ENCODE peak calls at places on chromosomes 6 and 20, in seven cellular contexts. I is GM20000; E is sigmoid colon; U is glutamatergic neuron; T is CD8-positive, alpha-beta T cell; H is ascending aorta; B is CD4-positive, alpha-beta T cell. G is an unnamed sample.

GRCh38 chr20:43590036-43590391 is 723 bp upstream of the IFT52 start:
- DNase-seq in T (no peak), U (no peak), I (peak), H (no peak), B (no peak), E (peak), G (peak)

GRCh38 chr6:159041181-159041580 is 3.6 kb downstream of the TAGAP start:
- DNase-seq in I (no peak), B (no peak), U (no peak), E (no peak), T (no peak), H (no peak), G (no peak)

GRCh38 chr20:58778774-58779173 is 71.9 kb downstream of the GNAS-AS1 start:
- DNase-seq in E (no peak), T (no peak), I (no peak), U (no peak), B (no peak), H (no peak), G (no peak)

GRCh38 chr6:140346461-140346860 is 972.0 kb upstream of the CITED2 start:
- DNase-seq in T (no peak), E (no peak), U (no peak), B (no peak), H (no peak), I (no peak), G (no peak)

GRCh38 chr6:132972254-132972653 is 157.9 kb downstream of the RPS12 start:
- DNase-seq in H (no peak), T (no peak), U (no peak), B (no peak), E (no peak), I (no peak), G (no peak)

GRCh38 chr6:41257369-41258195 is 28.9 kb downstream of the TREM1 start:
- DNase-seq in H (no peak), B (no peak), E (peak), U (no peak), I (no peak), T (no peak), G (no peak)

GRCh38 chr20:20018366-20018765 is 1.2 kb downstream of the NAA20 start:
- DNase-seq in B (no peak), E (no peak), T (no peak), H (no peak), U (no peak), I (no peak), G (no peak)

GRCh38 chr20:34473262-34473883 is 42.8 kb upstream of the DYNLRB1 start:
- DNase-seq in I (peak), B (no peak), U (peak), T (no peak), E (no peak), H (no peak), G (peak)

GRCh38 chr6:158648682-158649131 is 1.1 kb upstream of the SYTL3 start:
- DNase-seq in E (peak), B (no peak), I (peak), H (peak), U (no peak), T (no peak), G (no peak)

GRCh38 chr20:6348908-6349307 is 226.1 kb upstream of the FERMT1 start:
- DNase-seq in I (no peak), E (no peak), B (no peak), T (no peak), H (no peak), U (no peak), G (no peak)

GRCh38 chr6:43029120-43029519 is 7.7 kb downstream of the RRP36 start:
- DNase-seq in U (no peak), B (no peak), I (no peak), H (no peak), T (no peak), E (no peak), G (no peak)

GRCh38 chr6:4313044-4313686 is 177.8 kb upstream of the ECI2 start:
- DNase-seq in B (no peak), E (peak), T (no peak), H (peak), U (no peak), I (no peak), G (no peak)

GRCh38 chr20:9576695-9577094 is 62.3 kb downstream of the LAMP5 start:
- DNase-seq in H (no peak), I (no peak), U (no peak), T (no peak), E (no peak), B (no peak), G (no peak)

GRCh38 chr6:54107470-54107869 is 3.8 kb upstream of the MLIP start:
- DNase-seq in H (no peak), I (no peak), B (no peak), U (no peak), E (no peak), T (no peak), G (no peak)

GRCh38 chr6:170102582-170103481 is 188.0 kb downstream of the DLL1 start:
- DNase-seq in U (no peak), E (peak), T (no peak), B (no peak), I (no peak), H (peak), G (no peak)

GRCh38 chr6:44339763-44340625 is 2.5 kb upstream of the SPATS1 start:
- DNase-seq in H (no peak), T (no peak), U (no peak), I (no peak), E (no peak), B (no peak), G (no peak)

GRCh38 chr6:27126046-27126814 is 121.3 kb upstream of the PRSS16 start:
- DNase-seq in I (no peak), H (no peak), B (no peak), E (no peak), U (no peak), T (no peak), G (no peak)

GRCh38 chr20:25259788-25260254 is 11.9 kb downstream of the PYGB start:
- DNase-seq in H (peak), I (no peak), E (peak), B (no peak), T (no peak), U (no peak), G (no peak)

GRCh38 chr20:34220581-34220980 is 20.6 kb upstream of the ASIP start:
- DNase-seq in T (no peak), H (no peak), E (no peak), U (no peak), I (no peak), B (no peak), G (no peak)

GRCh38 chr6:44309092-44309491 is 4.1 kb downstream of the AARS2 start:
- DNase-seq in B (no peak), T (no peak), H (no peak), I (no peak), U (no peak), E (no peak), G (no peak)

GRCh38 chr20:63114693-63115069 is 101.2 kb downstream of the YTHDF1 start:
- DNase-seq in I (no peak), T (no peak), H (no peak), E (no peak), U (peak), B (no peak), G (no peak)

GRCh38 chr6:33640361-33640760 is 19.2 kb downstream of the ITPR3 start:
- DNase-seq in U (no peak), T (no peak), I (no peak), B (no peak), H (no peak), E (no peak), G (no peak)

GRCh38 chr6:130076512-130076911 is 58.1 kb downstream of the L3MBTL3 start:
- DNase-seq in U (no peak), I (no peak), B (no peak), E (no peak), T (no peak), H (no peak), G (no peak)

GRCh38 chr6:88358846-88359245 is 192.7 kb upstream of the CNR1 start:
- DNase-seq in B (no peak), E (no peak), H (no peak), T (no peak), I (no peak), U (no peak), G (no peak)

GRCh38 chr6:20661721-20662120 is 127.5 kb downstream of the CDKAL1 start:
- DNase-seq in E (no peak), T (no peak), I (no peak), H (no peak), B (no peak), U (no peak), G (no peak)

GRCh38 chr20:42779216-42779615 is 410.5 kb downstream of the PTPRT start:
- DNase-seq in T (no peak), I (no peak), B (no peak), E (no peak), U (no peak), H (no peak), G (no peak)

GRCh38 chr6:50713977-50714486 is 706 bp downstream of the TFAP2D start:
- DNase-seq in H (no peak), U (no peak), I (no peak), E (no peak), B (no peak), T (no peak), G (no peak)

GRCh38 chr6:219019-219570 is 73.2 kb upstream of the DUSP22 start:
- DNase-seq in H (no peak), B (no peak), U (no peak), I (no peak), E (no peak), T (no peak), G (no peak)
- TF ChIP-seq CTCF in H (no peak), B (no peak), U (no peak), I (no peak), E (no peak), T (no peak), G (no peak)

GRCh38 chr6:137870744-137871247 is 3.7 kb downstream of the TNFAIP3 start:
- DNase-seq in H (no peak), E (no peak), U (no peak), T (no peak), B (no peak), I (peak), G (no peak)
- TF ChIP-seq CTCF in H (no peak), E (no peak), U (no peak), T (no peak), B (no peak), I (no peak), G (no peak)

GRCh38 chr20:41245086-41245707 is 72.3 kb downstream of the ZHX3 start:
- DNase-seq in U (no peak), T (no peak), B (no peak), H (no peak), I (no peak), E (peak), G (no peak)
- TF ChIP-seq CTCF in U (no peak), T (no peak), B (no peak), H (peak), I (no peak), E (peak), G (no peak)

GRCh38 chr6:152984387-152984872 is 1.6 kb upstream of the FBXO5 start:
- DNase-seq in H (no peak), B (no peak), I (peak), E (no peak), U (no peak), T (no peak), G (no peak)

GRCh38 chr6:152983637-152984386 is 971 bp upstream of the FBXO5 start:
- DNase-seq in I (peak), U (peak), B (peak), H (peak), T (peak), E (peak), G (peak)

GRCh38 chr6:152981989-152982767 is 663 bp downstream of the FBXO5 start:
- DNase-seq in I (no peak), H (no peak), T (no peak), E (peak), U (peak), B (no peak), G (peak)

GRCh38 chr6:152981219-152981618 is 1.6 kb downstream of the FBXO5 start:
- DNase-seq in I (no peak), B (no peak), H (no peak), E (no peak), U (no peak), T (no peak), G (no peak)

DNA sequence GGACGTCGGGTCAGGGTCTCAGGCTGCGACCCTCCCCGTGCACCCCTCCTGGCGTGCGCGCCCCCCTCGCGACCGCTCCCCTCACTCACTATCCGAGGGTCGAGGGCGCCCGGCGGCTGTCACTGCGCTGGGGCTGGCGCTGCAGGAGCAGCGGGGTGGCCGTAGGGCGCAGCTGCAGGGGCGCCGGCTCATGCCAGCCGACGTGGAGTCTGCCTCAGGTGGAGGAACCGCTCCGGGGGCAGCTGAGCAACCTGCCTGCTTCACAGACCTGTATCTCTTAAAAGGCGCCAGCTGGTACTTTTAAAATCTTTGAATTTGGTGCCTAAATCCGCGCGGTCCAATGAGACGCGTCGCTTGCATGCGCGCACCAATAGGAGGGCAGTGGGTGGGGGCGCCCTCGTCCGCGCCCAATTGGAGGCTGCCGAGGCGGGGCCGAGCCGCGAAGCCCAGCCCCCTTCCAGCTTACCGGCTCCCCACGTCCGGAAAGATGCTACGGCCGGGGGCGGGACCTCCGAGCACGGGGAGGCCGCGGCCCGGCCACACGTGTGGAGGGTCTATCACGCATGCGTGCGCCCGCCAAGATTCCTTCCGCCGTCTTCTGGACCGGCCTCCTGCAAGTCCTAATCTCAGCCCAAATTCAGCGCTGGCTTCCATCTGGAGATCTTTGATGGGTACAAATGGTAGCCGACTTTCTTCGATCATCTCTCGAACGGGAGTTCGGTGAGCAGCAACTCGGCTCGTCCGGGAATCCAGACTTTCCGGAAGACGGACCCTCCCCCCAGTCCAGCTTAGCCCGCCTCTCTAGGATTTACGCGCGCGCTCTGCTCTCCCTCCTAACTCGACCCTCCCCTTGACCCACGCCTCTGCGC is at the start of gene FBXO5:
- DNase-seq in E (peak), B (peak), I (peak), H (peak), U (peak), T (peak), G (peak)
- TF ChIP-seq CTCF in E (no peak), B (no peak), I (no peak), H (no peak), U (no peak), T (no peak), G (no peak)

DNA sequence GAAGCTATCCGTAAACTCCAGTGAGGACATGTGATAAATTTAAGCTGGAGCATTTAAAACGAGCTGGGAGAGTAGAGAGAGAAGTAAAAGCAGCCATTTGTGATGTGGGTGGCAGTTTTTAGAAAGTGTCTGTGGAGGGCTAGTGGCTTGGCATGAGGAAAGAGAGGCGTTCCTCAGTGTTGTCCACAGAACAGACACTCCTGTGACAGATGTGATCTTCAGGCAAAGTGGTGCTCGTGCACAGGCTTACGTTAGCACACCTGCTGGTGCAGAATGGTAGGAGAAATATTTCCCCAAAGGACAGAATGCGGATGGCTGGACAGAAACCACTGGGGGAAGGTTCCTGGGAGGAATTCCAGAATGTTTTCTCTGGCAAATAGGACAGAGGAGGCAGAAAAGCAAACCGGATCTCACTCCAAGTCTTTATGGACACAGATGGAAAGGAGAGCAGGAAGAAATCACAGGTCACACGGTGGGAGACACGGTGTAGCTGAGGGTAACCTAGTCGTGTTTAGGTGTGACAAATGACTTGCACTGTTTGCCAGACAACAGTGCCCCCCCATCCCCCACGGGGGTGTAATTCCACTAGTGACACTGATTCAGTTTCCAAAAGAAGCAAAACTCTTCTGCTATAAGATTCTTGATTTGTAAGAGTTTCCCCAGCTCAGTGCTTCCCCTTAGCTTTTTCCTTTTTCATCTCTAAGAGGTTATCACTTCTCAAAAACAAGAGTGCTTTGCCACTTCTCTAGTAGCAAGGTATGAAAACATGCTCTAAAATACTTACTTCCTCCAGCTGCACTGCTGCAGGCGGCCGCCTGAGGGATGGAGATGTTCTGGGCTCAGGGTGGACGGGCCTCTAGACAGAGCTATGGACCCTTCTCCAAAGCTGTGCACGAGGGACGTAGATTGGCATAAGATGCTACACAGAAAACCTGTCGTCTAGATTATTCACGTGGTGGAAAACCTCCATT is 293.2 kb downstream of the QKI start:
- DNase-seq in U (no peak), B (no peak), E (no peak), T (no peak), I (peak), H (peak), G (no peak)
- TF ChIP-seq CTCF in U (no peak), B (no peak), E (no peak), T (no peak), I (peak), H (no peak), G (no peak)

DNA sequence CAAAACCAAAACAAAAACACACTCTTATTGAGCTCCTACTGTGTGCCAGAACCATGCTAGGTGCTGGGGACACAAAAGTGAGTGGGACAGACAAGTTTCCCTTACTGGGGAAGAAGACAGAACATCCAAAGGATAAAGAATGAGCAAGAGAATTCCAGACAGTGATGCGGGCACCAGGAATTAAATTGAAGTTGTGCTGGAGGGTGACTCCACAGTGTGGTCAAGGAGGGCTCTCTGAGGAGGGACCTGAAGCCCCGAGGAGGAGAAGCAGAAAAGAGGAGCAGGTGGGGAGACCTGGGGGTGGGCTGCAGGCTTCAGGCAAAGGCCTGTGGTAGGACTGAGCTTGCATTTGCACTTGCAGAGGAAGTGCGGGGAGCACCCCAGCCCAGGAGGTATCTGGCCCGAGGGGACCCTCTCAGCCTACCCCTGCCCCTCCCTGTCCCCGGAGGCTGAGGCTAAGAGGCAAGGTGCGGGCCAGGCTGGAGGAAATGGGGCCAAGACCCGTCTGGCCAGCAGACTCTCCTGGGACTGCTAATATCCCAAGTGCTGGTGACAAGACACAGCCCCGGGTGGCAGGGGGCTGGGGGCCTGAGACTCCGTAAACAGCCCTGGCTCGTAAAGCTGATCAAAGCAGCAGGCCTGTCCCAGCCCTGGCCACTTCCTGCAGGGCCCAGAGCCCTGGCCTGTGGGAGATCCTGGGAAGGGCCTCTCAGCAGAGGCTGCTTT is 57.1 kb downstream of the SNAI1 start:
- DNase-seq in E (no peak), I (no peak), T (no peak), H (no peak), U (no peak), B (no peak), G (peak)
- TF ChIP-seq CTCF in E (no peak), I (no peak), T (no peak), H (no peak), U (no peak), B (no peak), G (no peak)

DNA sequence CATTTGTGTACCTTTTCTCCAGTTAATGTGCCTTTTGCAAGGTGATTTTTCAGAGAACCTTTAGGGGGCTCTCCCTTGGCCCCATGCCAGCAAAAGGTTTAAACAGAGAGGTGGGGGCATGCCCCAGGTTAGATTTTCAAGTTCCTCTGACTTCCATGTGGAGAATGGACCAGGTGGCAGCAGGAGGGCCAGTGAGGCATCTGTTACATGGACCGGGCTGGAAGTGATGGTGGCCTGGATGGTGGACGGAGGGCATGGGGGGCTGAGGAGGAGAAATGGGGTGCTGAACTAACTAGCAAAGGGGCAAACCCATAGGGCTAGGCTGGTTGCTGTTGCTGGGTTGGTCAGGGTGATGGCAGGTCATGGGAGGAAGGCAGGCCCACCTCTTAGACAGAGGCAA is 20.7 kb upstream of the BPI start:
- DNase-seq in T (no peak), E (peak), U (no peak), B (no peak), H (peak), I (no peak), G (no peak)
- TF ChIP-seq CTCF in T (no peak), E (no peak), U (no peak), B (no peak), H (no peak), I (no peak), G (no peak)